ENCODE peak calls at places on chromosome 16, in nine cellular contexts. One of them, this sample, is unnamed.

GRCh38 chr16:2190002-2190658 is 6.3 kb downstream of the CASKIN1 start:
- DNase-seq in NCI-H1092: no peak
- DNase-seq in activated naive CD4-positive, alpha-beta T cell treated with anti-CD3 and anti-CD28 coated beads, Interleukin-2, amount 50 U/mL, for 16 hours: no peak
- DNase-seq in effector CD4-positive, alpha-beta T cell: no peak
- DNase-seq in psoas muscle: no peak
- DNase-seq in activated CD8-positive, alpha-beta memory T cell treated with anti-CD3 and anti-CD28 coated beads, Interleukin-2, amount 50 U/mL, for 48 hours: no peak
- DNase-seq in T-helper 22 cell: no peak
- DNase-seq in activated CD4-positive, alpha-beta T cell treated with anti-CD3 and anti-CD28 coated beads, Interleukin-2, amount 50 U/mL, for 1 hour: no peak
- DNase-seq in LoVo: no peak
- DNase-seq in this sample: no peak

GRCh38 chr16:8998114-8998513 is 34.4 kb upstream of the USP7 start:
- DNase-seq in psoas muscle: no peak
- DNase-seq in NCI-H1092: no peak
- DNase-seq in activated naive CD4-positive, alpha-beta T cell treated with anti-CD3 and anti-CD28 coated beads, Interleukin-2, amount 50 U/mL, for 16 hours: no peak
- DNase-seq in LoVo: no peak
- DNase-seq in T-helper 22 cell: no peak
- DNase-seq in activated CD4-positive, alpha-beta T cell treated with anti-CD3 and anti-CD28 coated beads, Interleukin-2, amount 50 U/mL, for 1 hour: no peak
- DNase-seq in effector CD4-positive, alpha-beta T cell: no peak
- DNase-seq in activated CD8-positive, alpha-beta memory T cell treated with anti-CD3 and anti-CD28 coated beads, Interleukin-2, amount 50 U/mL, for 48 hours: no peak
- DNase-seq in this sample: no peak

GRCh38 chr16:2062801-2063200 is 15.0 kb downstream of the TSC2 start:
- DNase-seq in activated CD4-positive, alpha-beta T cell treated with anti-CD3 and anti-CD28 coated beads, Interleukin-2, amount 50 U/mL, for 1 hour: no peak
- DNase-seq in effector CD4-positive, alpha-beta T cell: no peak
- DNase-seq in LoVo: no peak
- DNase-seq in activated CD8-positive, alpha-beta memory T cell treated with anti-CD3 and anti-CD28 coated beads, Interleukin-2, amount 50 U/mL, for 48 hours: no peak
- DNase-seq in activated naive CD4-positive, alpha-beta T cell treated with anti-CD3 and anti-CD28 coated beads, Interleukin-2, amount 50 U/mL, for 16 hours: no peak
- DNase-seq in T-helper 22 cell: no peak
- DNase-seq in psoas muscle: no peak
- DNase-seq in NCI-H1092: no peak
- DNase-seq in this sample: no peak

GRCh38 chr16:69003500-69003899 is 102.0 kb upstream of the HAS3 start:
- DNase-seq in effector CD4-positive, alpha-beta T cell: no peak
- DNase-seq in LoVo: no peak
- DNase-seq in activated CD4-positive, alpha-beta T cell treated with anti-CD3 and anti-CD28 coated beads, Interleukin-2, amount 50 U/mL, for 1 hour: no peak
- DNase-seq in activated CD8-positive, alpha-beta memory T cell treated with anti-CD3 and anti-CD28 coated beads, Interleukin-2, amount 50 U/mL, for 48 hours: no peak
- DNase-seq in T-helper 22 cell: no peak
- DNase-seq in activated naive CD4-positive, alpha-beta T cell treated with anti-CD3 and anti-CD28 coated beads, Interleukin-2, amount 50 U/mL, for 16 hours: no peak
- DNase-seq in NCI-H1092: no peak
- DNase-seq in psoas muscle: no peak
- DNase-seq in this sample: no peak

GRCh38 chr16:56830669-56831068 is 34.3 kb upstream of the SLC12A3 start:
- DNase-seq in LoVo: no peak
- DNase-seq in psoas muscle: no peak
- DNase-seq in activated CD8-positive, alpha-beta memory T cell treated with anti-CD3 and anti-CD28 coated beads, Interleukin-2, amount 50 U/mL, for 48 hours: no peak
- DNase-seq in effector CD4-positive, alpha-beta T cell: no peak
- DNase-seq in activated naive CD4-positive, alpha-beta T cell treated with anti-CD3 and anti-CD28 coated beads, Interleukin-2, amount 50 U/mL, for 16 hours: no peak
- DNase-seq in T-helper 22 cell: no peak
- DNase-seq in activated CD4-positive, alpha-beta T cell treated with anti-CD3 and anti-CD28 coated beads, Interleukin-2, amount 50 U/mL, for 1 hour: no peak
- DNase-seq in NCI-H1092: no peak
- DNase-seq in this sample: no peak

GRCh38 chr16:18836702-18837101 is 35.4 kb upstream of the ARL6IP1 start:
- DNase-seq in activated CD8-positive, alpha-beta memory T cell treated with anti-CD3 and anti-CD28 coated beads, Interleukin-2, amount 50 U/mL, for 48 hours: no peak
- DNase-seq in activated CD4-positive, alpha-beta T cell treated with anti-CD3 and anti-CD28 coated beads, Interleukin-2, amount 50 U/mL, for 1 hour: no peak
- DNase-seq in activated naive CD4-positive, alpha-beta T cell treated with anti-CD3 and anti-CD28 coated beads, Interleukin-2, amount 50 U/mL, for 16 hours: no peak
- DNase-seq in effector CD4-positive, alpha-beta T cell: no peak
- DNase-seq in LoVo: no peak
- DNase-seq in psoas muscle: no peak
- DNase-seq in T-helper 22 cell: no peak
- DNase-seq in NCI-H1092: no peak
- DNase-seq in this sample: no peak

GRCh38 chr16:87817910-87818309 is 51.4 kb downstream of the SLC7A5 start:
- DNase-seq in activated naive CD4-positive, alpha-beta T cell treated with anti-CD3 and anti-CD28 coated beads, Interleukin-2, amount 50 U/mL, for 16 hours: no peak
- DNase-seq in NCI-H1092: no peak
- DNase-seq in activated CD8-positive, alpha-beta memory T cell treated with anti-CD3 and anti-CD28 coated beads, Interleukin-2, amount 50 U/mL, for 48 hours: no peak
- DNase-seq in T-helper 22 cell: no peak
- DNase-seq in LoVo: no peak
- DNase-seq in effector CD4-positive, alpha-beta T cell: no peak
- DNase-seq in psoas muscle: no peak
- DNase-seq in activated CD4-positive, alpha-beta T cell treated with anti-CD3 and anti-CD28 coated beads, Interleukin-2, amount 50 U/mL, for 1 hour: no peak
- DNase-seq in this sample: no peak

GRCh38 chr16:84740596-84741071 is 40.8 kb downstream of the USP10 start:
- DNase-seq in LoVo: no peak
- DNase-seq in activated naive CD4-positive, alpha-beta T cell treated with anti-CD3 and anti-CD28 coated beads, Interleukin-2, amount 50 U/mL, for 16 hours: no peak
- DNase-seq in effector CD4-positive, alpha-beta T cell: no peak
- DNase-seq in activated CD4-positive, alpha-beta T cell treated with anti-CD3 and anti-CD28 coated beads, Interleukin-2, amount 50 U/mL, for 1 hour: no peak
- DNase-seq in T-helper 22 cell: no peak
- DNase-seq in activated CD8-positive, alpha-beta memory T cell treated with anti-CD3 and anti-CD28 coated beads, Interleukin-2, amount 50 U/mL, for 48 hours: no peak
- DNase-seq in psoas muscle: no peak
- DNase-seq in NCI-H1092: peak
- DNase-seq in this sample: no peak

GRCh38 chr16:73058221-73058615 is 10.3 kb upstream of the ZFHX3 start:
- DNase-seq in activated naive CD4-positive, alpha-beta T cell treated with anti-CD3 and anti-CD28 coated beads, Interleukin-2, amount 50 U/mL, for 16 hours: peak
- DNase-seq in T-helper 22 cell: no peak
- DNase-seq in activated CD8-positive, alpha-beta memory T cell treated with anti-CD3 and anti-CD28 coated beads, Interleukin-2, amount 50 U/mL, for 48 hours: peak
- DNase-seq in effector CD4-positive, alpha-beta T cell: no peak
- DNase-seq in psoas muscle: peak
- DNase-seq in NCI-H1092: no peak
- DNase-seq in LoVo: peak
- DNase-seq in activated CD4-positive, alpha-beta T cell treated with anti-CD3 and anti-CD28 coated beads, Interleukin-2, amount 50 U/mL, for 1 hour: no peak
- DNase-seq in this sample: no peak

This sample was measured in tibial nerve.